ENCODE peak calls at places on chromosomes 11 and 22, in four cellular contexts. F is Peyer's patch, R is IMR-90, X is spleen. J is an unnamed sample.
A peak's percentile ranks its signal among the peaks of the same experiment; 100 is the strongest.

GRCh38 chr11:97361812-97362378 is 972.1 kb downstream of the JRKL start:
- DNase-seq in X (no peak), R (no peak), F (no peak), J (no peak)

GRCh38 chr11:122209619-122210377 is 93.8 kb upstream of the BLID start:
- DNase-seq in X (no peak), R (peak; percentile 88), F (no peak), J (peak; percentile 23)

GRCh38 chr11:128790200-128790599 is 76.9 kb downstream of the KCNJ1 start:
- DNase-seq in F (no peak), X (no peak), R (peak; percentile 70), J (no peak)

GRCh38 chr11:45383229-45383628 is 97.1 kb upstream of the SYT13 start:
- DNase-seq in F (no peak), X (peak; percentile 32), R (no peak), J (no peak)

GRCh38 chr11:46202149-46202548 is 75.3 kb upstream of the CREB3L1 start:
- DNase-seq in X (no peak), R (no peak), F (no peak), J (no peak)

GRCh38 chr11:10204021-10204420 is 90.0 kb downstream of the SBF2 start:
- DNase-seq in F (no peak), X (no peak), R (no peak), J (no peak)

GRCh38 chr11:118838905-118839553 is 44.7 kb upstream of the CXCR5 start:
- DNase-seq in F (no peak), R (no peak), X (no peak), J (no peak)

GRCh38 chr22:28560005-28560742 is 119.5 kb downstream of the TTC28 start:
- DNase-seq in R (peak; percentile 82), F (no peak), X (no peak), J (no peak)

GRCh38 chr11:18789942-18790341 is 1.7 kb downstream of the PTPN5 start:
- DNase-seq in F (no peak), R (no peak), X (no peak), J (no peak)
- H3K27me3 ChIP-seq in F (no peaks in the 10 kb centered on the region), R (peaks cover 41% of the 10 kb centered on the region), X (peaks cover 50% of the 10 kb centered on the region), J (no peaks in the 10 kb centered on the region)

GRCh38 chr22:25366408-25366807 is 147.0 kb downstream of the CRYBB2 start:
- DNase-seq in X (no peak), R (no peak), F (no peak), J (no peak)
- TF ChIP-seq CTCF in X (no peak), R (no peak), F (no peak), J (no peak)

GRCh38 chr11:27699926-27700350 is 317 bp downstream of the BDNF start:
- DNase-seq in F (no peak), R (no peak), X (no peak), J (no peak)
- H3K27me3 ChIP-seq in F (no peaks in the 10 kb centered on the region), R (no peaks in the 10 kb centered on the region), X (peaks cover 72% of the 10 kb centered on the region), J (peaks cover 28% of the 10 kb centered on the region)

GRCh38 chr22:46136539-46137217 is 13.6 kb upstream of the PPARA start:
- DNase-seq in R (no peak), F (no peak), X (peak; percentile 71), J (no peak)
- TF ChIP-seq CTCF in R (no peak), F (no peak), X (no peak), J (no peak)

GRCh38 chr11:68314886-68315580 is 2.6 kb downstream of the LRP5 start:
- DNase-seq in X (no peak), F (peak; percentile 85), R (peak; percentile 59), J (no peak)

GRCh38 chr11:68312780-68313573 is 586 bp downstream of the LRP5 start:
- DNase-seq in X (no peak), R (no peak), F (peak; percentile 72), J (peak; percentile 48)

GRCh38 chr11:68313574-68314202 is 1.3 kb downstream of the LRP5 start:
- DNase-seq in R (peak; percentile 30), F (peak; percentile 56), X (no peak), J (no peak)

GRCh38 chr11:68315581-68315920 is 3.2 kb downstream of the LRP5 start:
- DNase-seq in R (no peak), X (no peak), F (peak; percentile 69), J (no peak)

DNA sequence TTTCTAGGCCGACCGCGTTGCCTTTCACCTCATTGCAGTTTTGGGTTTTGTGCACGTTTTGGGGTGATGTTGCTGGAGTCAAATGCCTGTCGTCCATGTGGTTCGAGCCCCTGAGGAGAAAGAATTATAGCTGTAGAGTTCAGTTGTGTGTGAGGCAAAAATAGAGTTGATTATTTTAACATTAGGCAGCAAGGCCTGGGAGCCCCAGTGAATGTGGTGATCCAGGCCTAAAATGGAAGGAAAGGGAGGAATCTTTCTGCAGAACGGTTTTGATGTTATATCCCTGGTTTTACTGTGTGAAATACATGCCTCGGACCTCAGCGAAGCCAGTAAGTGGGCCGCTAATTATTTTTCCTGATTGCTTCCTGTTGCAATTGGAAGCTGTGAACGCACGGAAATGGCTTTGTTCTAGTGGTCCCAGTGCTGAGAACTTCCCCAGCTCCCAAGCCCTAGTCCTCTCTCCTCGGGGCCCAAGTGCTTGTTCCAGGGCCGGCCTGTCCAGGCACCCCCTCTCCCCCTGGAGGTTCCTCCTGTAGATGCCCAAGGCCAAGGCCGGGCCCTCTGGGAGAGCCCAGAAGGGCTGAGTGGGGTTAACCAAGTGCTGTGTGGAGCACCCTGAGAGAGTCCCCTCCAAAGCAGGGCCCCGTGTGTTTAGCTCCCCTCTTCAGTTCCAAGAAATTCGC is 2.0 kb downstream of the LRP5 start:
- DNase-seq in X (no peak), F (peak; percentile 59), R (no peak), J (no peak)
- H3K27me3 ChIP-seq in X (peaks cover 48% of the 10 kb centered on the region), F (no peaks in the 10 kb centered on the region), R (no peaks in the 10 kb centered on the region), J (no peaks in the 10 kb centered on the region)

GRCh38 chr11:125680747-125681146 is at the start of gene ACRV1:
- DNase-seq in F (no peak), X (no peak), R (no peak), J (no peak)

GRCh38 chr11:125675196-125675595 is 5.5 kb downstream of the ACRV1 start:
- DNase-seq in F (no peak), X (no peak), R (peak; percentile 67), J (no peak)

GRCh38 chr11:125679837-125680236 is 810 bp downstream of the ACRV1 start:
- DNase-seq in R (no peak), X (no peak), F (no peak), J (no peak)

GRCh38 chr11:125674210-125674609 is 6.4 kb downstream of the ACRV1 start:
- DNase-seq in F (no peak), X (no peak), R (no peak), J (no peak)

GRCh38 chr11:125679397-125679796 is 1.2 kb downstream of the ACRV1 start:
- DNase-seq in R (peak; percentile 13), X (no peak), F (no peak), J (no peak)
- TF ChIP-seq CTCF in R (peak; percentile 39), X (no peak), F (peak; percentile 30), J (no peak)

GRCh38 chr11:120173771-120174170 is 35.9 kb upstream of the TRIM29 start:
- DNase-seq in F (no peak), R (no peak), X (no peak), J (no peak)

GRCh38 chr11:120172921-120173705 is 35.2 kb upstream of the TRIM29 start:
- DNase-seq in R (no peak), X (peak; percentile 23), F (peak; percentile 29), J (no peak)

GRCh38 chr11:120170741-120171261 is 32.9 kb upstream of the TRIM29 start:
- DNase-seq in X (no peak), R (no peak), F (peak; percentile 43), J (no peak)

GRCh38 chr11:120169981-120170698 is 32.2 kb upstream of the TRIM29 start:
- DNase-seq in X (no peak), R (no peak), F (peak; percentile 53), J (no peak)

DNA sequence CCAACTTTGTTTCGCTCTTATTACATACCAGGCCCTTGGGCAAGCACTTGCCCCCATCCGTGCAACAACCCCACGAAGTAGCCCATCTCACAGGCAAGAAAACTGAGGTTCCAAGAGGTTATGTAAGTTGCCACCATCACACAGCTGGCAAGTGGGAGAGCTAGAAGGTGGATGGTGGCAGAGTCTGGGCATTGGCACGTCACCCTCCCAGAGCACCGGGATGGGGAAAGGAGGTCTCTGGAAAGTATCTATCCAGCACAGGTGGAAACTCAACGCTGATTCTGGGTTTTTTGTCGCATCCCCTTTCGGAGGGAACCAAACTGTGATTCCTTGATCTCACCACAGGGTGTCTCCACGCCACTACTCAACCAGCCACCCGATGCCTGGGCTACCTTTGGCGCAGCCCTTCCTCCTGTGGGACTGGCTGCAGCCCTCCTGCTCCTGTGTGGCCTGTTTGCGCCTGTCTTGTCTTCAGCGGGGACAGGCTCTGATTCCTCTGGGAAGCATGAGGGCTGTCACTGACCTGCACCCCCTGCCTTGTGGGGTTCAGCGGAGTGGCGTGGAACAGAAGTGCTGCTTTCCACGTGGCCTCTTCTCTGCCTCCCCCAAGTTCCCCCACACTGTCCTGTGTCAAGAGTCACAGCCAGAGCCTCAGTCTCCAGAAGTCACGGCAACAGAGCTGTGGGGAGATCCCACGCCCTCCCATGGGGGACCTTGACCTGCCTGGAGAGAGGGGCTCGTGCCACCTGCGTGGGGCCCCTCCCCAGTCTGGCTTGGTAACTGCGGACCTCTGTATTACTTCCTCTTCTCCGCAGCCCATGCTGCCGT is 34.4 kb upstream of the TRIM29 start:
- DNase-seq in R (peak; percentile 60), F (peak; percentile 76), X (no peak), J (no peak)
- H3K27me3 ChIP-seq in R (peaks cover 56% of the 10 kb centered on the region), F (no peaks in the 10 kb centered on the region), X (peaks cover 54% of the 10 kb centered on the region), J (no peaks in the 10 kb centered on the region)

GRCh38 chr22:47125603-47126002 is 363.2 kb downstream of the TBC1D22A start:
- DNase-seq in X (peak; percentile 62), F (no peak), R (no peak), J (no peak)
- TF ChIP-seq CTCF in X (no peak), F (no peak), R (peak; percentile 22), J (no peak)

GRCh38 chr11:363948-364761 is 5.1 kb upstream of the B4GALNT4 start:
- DNase-seq in R (no peak), F (peak; percentile 76), X (peak; percentile 91), J (peak; percentile 92)
- H3K27me3 ChIP-seq in R (peaks cover 27% of the 10 kb centered on the region), F (no peaks in the 10 kb centered on the region), X (peaks cover 45% of the 10 kb centered on the region), J (no peaks in the 10 kb centered on the region)

DNA sequence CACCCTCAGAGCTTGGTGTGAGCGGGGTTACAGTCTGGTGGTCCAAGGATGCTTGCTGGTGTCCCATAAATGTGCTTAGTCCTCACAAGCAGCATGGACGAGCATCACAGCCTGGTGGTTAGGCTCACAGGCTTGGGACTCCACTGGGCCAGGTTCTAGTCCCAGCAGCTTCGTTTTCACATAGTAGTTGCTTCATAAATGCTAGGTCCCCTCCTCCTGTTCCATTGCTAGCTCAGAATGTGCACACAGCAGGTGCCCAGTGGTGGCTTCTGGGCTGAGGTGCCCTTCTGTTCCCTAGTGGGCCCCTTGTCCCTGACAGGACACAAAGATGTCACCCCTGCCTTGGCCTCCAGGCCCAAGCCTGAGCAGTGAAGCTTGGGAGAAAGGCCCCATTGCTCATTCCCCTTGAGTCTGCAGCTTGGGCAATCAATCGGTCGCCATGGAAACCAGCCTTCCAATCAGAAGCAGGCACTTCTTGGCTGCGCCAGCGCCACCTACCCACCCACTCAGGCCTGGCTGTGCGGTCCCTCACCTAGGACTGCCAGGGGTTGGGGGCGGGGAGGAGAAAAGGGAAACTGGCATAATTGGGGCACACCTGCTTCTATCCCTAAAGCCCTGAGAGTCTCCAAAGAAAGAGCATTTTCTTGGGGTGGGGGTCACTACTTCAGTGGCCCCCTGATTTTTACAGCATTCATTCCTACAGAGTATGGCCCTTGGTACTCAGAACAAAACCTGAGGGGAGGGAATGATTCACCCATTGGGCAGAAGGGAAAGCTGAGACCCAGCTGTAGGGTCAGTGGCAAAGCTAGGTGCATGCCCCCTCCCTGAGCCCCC is 48.1 kb downstream of the CYTH4 start:
- DNase-seq in F (peak; percentile 64), R (peak; percentile 90), X (no peak), J (peak; percentile 61)
- TF ChIP-seq CTCF in F (peak; percentile 4), R (peak; percentile 33), X (no peak), J (no peak)